ENCODE peak calls at places on chromosomes 1 and 21, in seven cellular contexts. One of them, this sample, is unnamed.

GRCh38 chr1:58786184-58786926 is 2.5 kb upstream of the JUN start:
- DNase-seq in tibial nerve: no peak
- DNase-seq in fibroblast of lung: peak; percentile 80
- DNase-seq in stomach: no peak
- DNase-seq in RWPE2: no peak
- DNase-seq in hepatocyte: no peak
- DNase-seq in neural progenitor cell: no peak
- DNase-seq in this sample: no peak

GRCh38 chr1:7611421-7612010 is 159.6 kb upstream of the VAMP3 start:
- DNase-seq in RWPE2: peak; percentile 23
- DNase-seq in neural progenitor cell: no peak
- DNase-seq in hepatocyte: no peak
- DNase-seq in stomach: no peak
- DNase-seq in tibial nerve: no peak
- DNase-seq in fibroblast of lung: no peak
- DNase-seq in this sample: no peak

GRCh38 chr1:158961178-158961577 is 29.8 kb downstream of the PYHIN1 start:
- DNase-seq in RWPE2: no peak
- DNase-seq in tibial nerve: no peak
- DNase-seq in hepatocyte: no peak
- DNase-seq in stomach: no peak
- DNase-seq in neural progenitor cell: no peak
- DNase-seq in fibroblast of lung: no peak
- DNase-seq in this sample: peak; percentile 20

GRCh38 chr1:42756956-42757891 is 9.6 kb downstream of the P3H1 start:
- DNase-seq in fibroblast of lung: peak; percentile 70
- DNase-seq in tibial nerve: peak; percentile 15
- DNase-seq in stomach: peak; percentile 25
- DNase-seq in hepatocyte: peak; percentile 76
- DNase-seq in RWPE2: no peak
- DNase-seq in neural progenitor cell: peak; percentile 81
- DNase-seq in this sample: peak; percentile 63

GRCh38 chr1:147748687-147749350 is 11.6 kb downstream of the GJA5 start:
- DNase-seq in tibial nerve: no peak
- DNase-seq in neural progenitor cell: no peak
- DNase-seq in hepatocyte: peak; percentile 37
- DNase-seq in RWPE2: no peak
- DNase-seq in fibroblast of lung: no peak
- DNase-seq in stomach: no peak
- DNase-seq in this sample: no peak

GRCh38 chr1:42779725-42780124 is 5.1 kb upstream of the TMEM269 start:
- DNase-seq in RWPE2: no peak
- DNase-seq in fibroblast of lung: no peak
- DNase-seq in neural progenitor cell: no peak
- DNase-seq in tibial nerve: no peak
- DNase-seq in hepatocyte: no peak
- DNase-seq in stomach: no peak
- DNase-seq in this sample: no peak

GRCh38 chr21:37780991-37781983 is 135.0 kb downstream of the KCNJ6 start:
- DNase-seq in fibroblast of lung: no peak
- DNase-seq in hepatocyte: no peak
- DNase-seq in neural progenitor cell: no peak
- DNase-seq in tibial nerve: no peak
- DNase-seq in RWPE2: no peak
- DNase-seq in stomach: no peak
- DNase-seq in this sample: peak; percentile 44

GRCh38 chr1:22143065-22143514 is at the start of gene WNT4:
- DNase-seq in fibroblast of lung: no peak
- DNase-seq in hepatocyte: peak; percentile 75
- DNase-seq in RWPE2: no peak
- DNase-seq in stomach: peak; percentile 61
- DNase-seq in tibial nerve: no peak
- DNase-seq in neural progenitor cell: peak; percentile 92
- DNase-seq in this sample: peak; percentile 72

GRCh38 chr1:154871374-154871773 is 1.3 kb upstream of the KCNN3 start:
- DNase-seq in RWPE2: no peak
- DNase-seq in tibial nerve: no peak
- DNase-seq in fibroblast of lung: no peak
- DNase-seq in neural progenitor cell: no peak
- DNase-seq in stomach: peak; percentile 32
- DNase-seq in hepatocyte: no peak
- DNase-seq in this sample: no peak

GRCh38 chr1:163039694-163040093 is 29.5 kb upstream of the RGS4 start:
- DNase-seq in stomach: no peak
- DNase-seq in RWPE2: no peak
- DNase-seq in tibial nerve: no peak
- DNase-seq in neural progenitor cell: no peak
- DNase-seq in hepatocyte: no peak
- DNase-seq in fibroblast of lung: no peak
- DNase-seq in this sample: no peak

GRCh38 chr1:24970399-24970753 is 40.3 kb upstream of the RUNX3 start:
- DNase-seq in hepatocyte: peak; percentile 48
- DNase-seq in neural progenitor cell: peak; percentile 52
- DNase-seq in RWPE2: peak; percentile 41
- DNase-seq in tibial nerve: no peak
- DNase-seq in fibroblast of lung: peak; percentile 7
- DNase-seq in stomach: no peak
- DNase-seq in this sample: peak; percentile 34

DNA sequence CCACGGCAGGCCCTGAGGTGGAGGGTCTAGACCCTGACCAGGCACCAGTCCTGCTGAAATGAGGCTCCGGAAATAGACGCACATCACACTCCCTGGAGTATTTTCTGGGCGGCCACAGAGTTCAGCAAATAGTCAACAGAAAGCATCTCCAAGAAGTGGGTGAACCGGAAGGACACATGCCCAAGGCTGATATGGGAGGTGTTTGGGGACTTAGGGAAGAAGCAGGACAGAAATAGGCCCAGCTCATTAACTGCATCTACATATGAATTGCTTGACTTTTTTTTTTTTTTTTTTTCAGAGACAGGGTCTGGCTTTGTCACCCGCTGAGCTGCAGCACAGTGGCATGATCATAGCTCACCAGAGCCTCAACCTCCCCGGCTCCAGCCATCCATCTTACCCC is 36.5 kb upstream of the GPR157 start:
- DNase-seq in RWPE2: no peak
- DNase-seq in stomach: no peak
- DNase-seq in neural progenitor cell: no peak
- DNase-seq in tibial nerve: no peak
- DNase-seq in fibroblast of lung: no peak
- DNase-seq in hepatocyte: no peak
- DNase-seq in this sample: no peak
- H3K27ac ChIP-seq in RWPE2: no peak overlapping the region
- H3K27ac ChIP-seq in stomach: no peak overlapping the region
- H3K27ac ChIP-seq in neural progenitor cell: no peak overlapping the region
- H3K27ac ChIP-seq in tibial nerve: peak overlapping the region; percentile 69
- H3K27ac ChIP-seq in fibroblast of lung: no peak overlapping the region
- H3K27ac ChIP-seq in hepatocyte: peak overlapping the region; percentile 89
- H3K27ac ChIP-seq in this sample: no peak overlapping the region

GRCh38 chr21:46211376-46211775 is 17.2 kb downstream of the LSS start:
- DNase-seq in tibial nerve: no peak
- DNase-seq in neural progenitor cell: no peak
- DNase-seq in hepatocyte: no peak
- DNase-seq in RWPE2: peak; percentile 55
- DNase-seq in fibroblast of lung: no peak
- DNase-seq in stomach: no peak
- DNase-seq in this sample: no peak

GRCh38 chr21:46211786-46212720 is 16.5 kb downstream of the LSS start:
- DNase-seq in stomach: no peak
- DNase-seq in hepatocyte: no peak
- DNase-seq in fibroblast of lung: no peak
- DNase-seq in RWPE2: peak; percentile 60
- DNase-seq in neural progenitor cell: no peak
- DNase-seq in tibial nerve: no peak
- DNase-seq in this sample: no peak

GRCh38 chr21:46208761-46209721 is 19.5 kb downstream of the LSS start:
- DNase-seq in tibial nerve: no peak
- DNase-seq in hepatocyte: no peak
- DNase-seq in fibroblast of lung: no peak
- DNase-seq in RWPE2: peak; percentile 69
- DNase-seq in neural progenitor cell: no peak
- DNase-seq in stomach: no peak
- DNase-seq in this sample: no peak

GRCh38 chr21:46212721-46213484 is 15.7 kb downstream of the LSS start:
- DNase-seq in RWPE2: peak; percentile 63
- DNase-seq in fibroblast of lung: no peak
- DNase-seq in stomach: no peak
- DNase-seq in tibial nerve: no peak
- DNase-seq in neural progenitor cell: no peak
- DNase-seq in hepatocyte: no peak
- DNase-seq in this sample: no peak

GRCh38 chr21:46210378-46211136 is 18.0 kb downstream of the LSS start:
- DNase-seq in neural progenitor cell: peak; percentile 19
- DNase-seq in RWPE2: peak; percentile 57
- DNase-seq in hepatocyte: no peak
- DNase-seq in fibroblast of lung: no peak
- DNase-seq in stomach: no peak
- DNase-seq in tibial nerve: no peak
- DNase-seq in this sample: no peak
- TF ChIP-seq CTCF in neural progenitor cell: peak; percentile 26
- TF ChIP-seq CTCF in RWPE2: no peak
- TF ChIP-seq CTCF in hepatocyte: no peak
- TF ChIP-seq CTCF in fibroblast of lung: no peak
- TF ChIP-seq CTCF in stomach: no peak
- TF ChIP-seq CTCF in tibial nerve: no peak
- TF ChIP-seq CTCF in this sample: no peak

GRCh38 chr1:27234054-27234882 is at the start of gene WDTC1:
- DNase-seq in tibial nerve: peak; percentile 92
- DNase-seq in RWPE2: peak; percentile 98
- DNase-seq in neural progenitor cell: peak; percentile 99
- DNase-seq in hepatocyte: peak; percentile 99
- DNase-seq in stomach: peak; percentile 98
- DNase-seq in fibroblast of lung: peak; percentile 97
- DNase-seq in this sample: peak; percentile 96
- H3K27ac ChIP-seq in tibial nerve: peak within 1 kb of the TSS; percentile 76
- H3K27ac ChIP-seq in RWPE2: peak within 1 kb of the TSS; percentile 8
- H3K27ac ChIP-seq in neural progenitor cell: no peak within 1 kb of the TSS
- H3K27ac ChIP-seq in hepatocyte: peak within 1 kb of the TSS; percentile 52
- H3K27ac ChIP-seq in stomach: peak within 1 kb of the TSS; percentile 87
- H3K27ac ChIP-seq in fibroblast of lung: peak within 1 kb of the TSS; percentile 11
- H3K27ac ChIP-seq in this sample: peak within 1 kb of the TSS; percentile 75

GRCh38 chr1:169794530-169795416 is at the start of gene METTL18:
- DNase-seq in hepatocyte: peak; percentile 95
- DNase-seq in stomach: peak; percentile 88
- DNase-seq in tibial nerve: peak; percentile 84
- DNase-seq in fibroblast of lung: peak; percentile 98
- DNase-seq in neural progenitor cell: peak; percentile 95
- DNase-seq in RWPE2: peak; percentile 89
- DNase-seq in this sample: peak; percentile 95
- TF ChIP-seq CTCF in hepatocyte: no peak
- TF ChIP-seq CTCF in stomach: no peak
- TF ChIP-seq CTCF in tibial nerve: peak; percentile 56
- TF ChIP-seq CTCF in fibroblast of lung: no peak
- TF ChIP-seq CTCF in neural progenitor cell: no peak
- TF ChIP-seq CTCF in RWPE2: no peak
- TF ChIP-seq CTCF in this sample: no peak

GRCh38 chr1:33231166-33231565 is 25.1 kb upstream of the ZNF362 start:
- DNase-seq in RWPE2: no peak
- DNase-seq in stomach: no peak
- DNase-seq in fibroblast of lung: no peak
- DNase-seq in tibial nerve: no peak
- DNase-seq in neural progenitor cell: no peak
- DNase-seq in hepatocyte: no peak
- DNase-seq in this sample: no peak

GRCh38 chr1:33225586-33225985 is 30.7 kb upstream of the ZNF362 start:
- DNase-seq in tibial nerve: no peak
- DNase-seq in hepatocyte: no peak
- DNase-seq in neural progenitor cell: no peak
- DNase-seq in stomach: no peak
- DNase-seq in fibroblast of lung: no peak
- DNase-seq in RWPE2: no peak
- DNase-seq in this sample: no peak

GRCh38 chr1:33232716-33233115 is 23.6 kb upstream of the ZNF362 start:
- DNase-seq in fibroblast of lung: no peak
- DNase-seq in tibial nerve: no peak
- DNase-seq in stomach: no peak
- DNase-seq in neural progenitor cell: no peak
- DNase-seq in hepatocyte: no peak
- DNase-seq in RWPE2: no peak
- DNase-seq in this sample: no peak

GRCh38 chr1:33224166-33224707 is 32.1 kb upstream of the ZNF362 start:
- DNase-seq in hepatocyte: no peak
- DNase-seq in stomach: no peak
- DNase-seq in neural progenitor cell: no peak
- DNase-seq in RWPE2: no peak
- DNase-seq in fibroblast of lung: no peak
- DNase-seq in tibial nerve: no peak
- DNase-seq in this sample: no peak

GRCh38 chr1:33228935-33229487 is 27.3 kb upstream of the ZNF362 start:
- DNase-seq in fibroblast of lung: peak; percentile 91
- DNase-seq in stomach: no peak
- DNase-seq in hepatocyte: peak; percentile 77
- DNase-seq in neural progenitor cell: no peak
- DNase-seq in RWPE2: no peak
- DNase-seq in tibial nerve: peak; percentile 89
- DNase-seq in this sample: peak; percentile 59
- H3K27ac ChIP-seq in fibroblast of lung: no peak overlapping the region
- H3K27ac ChIP-seq in stomach: no peak overlapping the region
- H3K27ac ChIP-seq in hepatocyte: no peak overlapping the region
- H3K27ac ChIP-seq in neural progenitor cell: no peak overlapping the region
- H3K27ac ChIP-seq in RWPE2: no peak overlapping the region
- H3K27ac ChIP-seq in tibial nerve: no peak overlapping the region
- H3K27ac ChIP-seq in this sample: peak overlapping the region; percentile 54

DNA sequence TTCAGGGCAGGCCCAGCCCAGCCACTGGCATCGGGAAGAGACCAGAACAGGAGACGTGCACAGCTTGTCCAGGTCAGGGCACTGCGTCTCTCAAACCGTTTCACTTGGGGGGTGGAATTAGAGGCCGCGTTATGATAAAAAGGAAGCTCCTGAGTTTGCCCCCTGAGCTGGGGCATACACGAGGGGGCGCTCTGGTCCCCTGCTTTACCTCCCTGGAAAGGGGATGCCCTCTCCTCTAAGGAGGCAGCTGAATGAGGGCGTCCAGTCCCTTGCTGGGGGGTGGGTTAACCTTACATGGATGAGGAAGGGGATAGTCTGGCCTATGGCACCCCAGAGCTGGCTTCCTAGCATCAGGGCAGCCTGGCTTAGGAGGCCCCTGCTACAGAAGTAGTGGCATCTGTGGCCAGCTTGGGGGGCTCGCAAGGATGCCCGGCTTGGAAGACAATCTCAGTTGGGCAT is 2.3 kb downstream of the MYOG start:
- DNase-seq in stomach: peak; percentile 9
- DNase-seq in RWPE2: no peak
- DNase-seq in tibial nerve: no peak
- DNase-seq in neural progenitor cell: no peak
- DNase-seq in hepatocyte: no peak
- DNase-seq in fibroblast of lung: no peak
- DNase-seq in this sample: no peak
- TF ChIP-seq CTCF in stomach: no peak
- TF ChIP-seq CTCF in RWPE2: no peak
- TF ChIP-seq CTCF in tibial nerve: no peak
- TF ChIP-seq CTCF in neural progenitor cell: no peak
- TF ChIP-seq CTCF in hepatocyte: no peak
- TF ChIP-seq CTCF in fibroblast of lung: no peak
- TF ChIP-seq CTCF in this sample: no peak

This sample was measured in RWPE1.